ENCODE peak calls at places on chromosomes 3 and 15, in four cellular contexts. J, D, V and I are unnamed samples.
A peak's percentile ranks its signal among the peaks of the same experiment; 100 is the strongest.

GRCh38 chr15:68817304-68818087 is 3.2 kb downstream of the ANP32A start:
- DNase-seq in J (peak; percentile 58), D (peak; percentile 56), V (no peak), I (peak; percentile 81)

GRCh38 chr3:100231668-100232067 is 29.1 kb upstream of the TBC1D23 start:
- DNase-seq in J (peak; percentile 58), D (no peak), V (no peak), I (no peak)

GRCh38 chr15:44566176-44566575 is 29.2 kb downstream of the EIF3J start:
- DNase-seq in J (no peak), D (no peak), V (no peak), I (no peak)

GRCh38 chr3:125231895-125232294 is 19.3 kb upstream of the SLC12A8 start:
- DNase-seq in J (peak; percentile 87), D (peak; percentile 74), V (no peak), I (no peak)

GRCh38 chr3:14532691-14533456 is 7.3 kb downstream of the GRIP2 start:
- DNase-seq in J (no peak), D (no peak), V (peak; percentile 95), I (peak; percentile 52)

GRCh38 chr3:183579967-183580720 is 24.6 kb upstream of the KLHL6 start:
- DNase-seq in J (no peak), D (peak; percentile 20), V (no peak), I (no peak)

GRCh38 chr15:29064290-29064689 is 178.5 kb downstream of the APBA2 start:
- DNase-seq in J (no peak), D (no peak), V (no peak), I (no peak)

GRCh38 chr3:129822679-129823078 is 70.8 kb downstream of the TMCC1 start:
- DNase-seq in J (peak; percentile 66), D (peak; percentile 50), V (no peak), I (no peak)

GRCh38 chr3:108554233-108554632 is 35.0 kb downstream of the CIP2A start:
- DNase-seq in J (peak; percentile 12), D (peak; percentile 28), V (no peak), I (no peak)

GRCh38 chr3:166270428-166270827 is 433.2 kb upstream of the BCHE start:
- DNase-seq in J (peak; percentile 37), D (peak; percentile 50), V (no peak), I (no peak)

GRCh38 chr15:98439523-98439942 is 208.8 kb upstream of the IGF1R start:
- DNase-seq in J (no peak), D (no peak), V (no peak), I (no peak)

GRCh38 chr3:116112686-116113085 is 332.6 kb downstream of the LSAMP start:
- DNase-seq in J (peak; percentile 42), D (peak; percentile 48), V (no peak), I (no peak)

GRCh38 chr3:120094776-120095225 is 554 bp upstream of the GSK3B start:
- DNase-seq in J (peak; percentile 100), D (peak; percentile 100), V (peak; percentile 99), I (peak; percentile 99)

GRCh38 chr3:115062412-115062956 is 84.6 kb downstream of the ZBTB20 start:
- DNase-seq in J (peak; percentile 52), D (peak; percentile 18), V (no peak), I (no peak)

GRCh38 chr3:121504598-121504997 is 41.2 kb downstream of the POLQ start:
- DNase-seq in J (no peak), D (no peak), V (no peak), I (no peak)

GRCh38 chr3:52087728-52088127 is 31.4 kb upstream of the DUSP7 start:
- DNase-seq in J (no peak), D (no peak), V (no peak), I (no peak)

GRCh38 chr3:49161197-49161596 is 4.9 kb downstream of the CCDC71 start:
- DNase-seq in J (no peak), D (no peak), V (no peak), I (no peak)

GRCh38 chr15:58760385-58761009 is 10.6 kb upstream of the MINDY2 start:
- DNase-seq in J (no peak), D (no peak), V (no peak), I (no peak)

GRCh38 chr3:4494807-4495200 is 1.7 kb downstream of the ITPR1 start:
- DNase-seq in J (no peak), D (no peak), V (no peak), I (no peak)
- H3K4me2 ChIP-seq in J (peak overlapping the region; percentile 91), D (peak overlapping the region; percentile 95), V (peak overlapping the region; percentile 65), I (peak overlapping the region; percentile 98)

GRCh38 chr3:23446301-23446700 is 243.2 kb downstream of the UBE2E2 start:
- DNase-seq in J (no peak), D (no peak), V (no peak), I (no peak)

GRCh38 chr3:23439080-23439479 is 236.0 kb downstream of the UBE2E2 start:
- DNase-seq in J (no peak), D (no peak), V (no peak), I (no peak)

GRCh38 chr3:23440416-23441294 is 237.5 kb downstream of the UBE2E2 start:
- DNase-seq in J (no peak), D (no peak), V (no peak), I (no peak)

GRCh38 chr3:23444386-23444785 is 241.3 kb downstream of the UBE2E2 start:
- DNase-seq in J (no peak), D (no peak), V (no peak), I (no peak)

DNA sequence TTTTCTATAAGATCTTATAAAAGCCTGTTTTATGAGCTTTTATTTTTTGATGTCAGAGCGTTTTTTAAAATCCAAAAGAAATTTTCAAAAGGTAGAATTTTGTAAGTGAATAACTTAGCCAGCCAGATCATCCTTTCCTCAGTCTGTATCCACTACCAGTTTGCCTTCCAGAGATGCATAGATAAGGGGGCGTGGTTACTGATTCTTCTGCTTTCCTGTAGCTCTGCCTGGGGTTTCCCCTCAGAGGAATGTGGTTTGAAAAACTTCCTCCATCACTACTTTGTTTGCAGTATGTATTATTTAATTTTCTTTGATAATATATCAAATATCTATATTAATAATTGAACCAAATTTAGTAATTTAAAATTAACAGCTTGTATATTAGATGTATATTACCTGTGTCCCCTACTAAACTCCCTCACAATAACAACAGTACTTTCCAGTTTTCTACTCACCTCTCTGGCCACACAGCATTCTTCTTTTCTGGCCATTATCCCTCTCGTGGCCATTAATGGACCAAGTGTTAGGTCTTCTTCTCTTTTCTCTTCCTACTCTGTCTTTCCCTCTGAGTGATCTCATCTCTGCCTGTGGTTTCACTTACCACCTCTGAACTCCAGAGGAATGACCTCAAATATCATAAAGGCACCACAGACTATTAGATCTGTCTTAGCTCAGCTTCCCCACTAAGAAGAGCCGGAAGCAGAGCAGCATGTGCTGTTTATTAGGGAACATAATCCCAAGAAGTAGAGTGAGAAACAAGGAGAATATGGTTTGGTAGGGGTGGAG is 239.7 kb downstream of the UBE2E2 start:
- DNase-seq in J (peak; percentile 59), D (peak; percentile 42), V (no peak), I (no peak)
- H3K4me2 ChIP-seq in J (no peak overlapping the region), D (no peak overlapping the region), V (no peak overlapping the region), I (no peak overlapping the region)

GRCh38 chr3:101319531-101319930 is 844 bp downstream of the IMPG2 start:
- DNase-seq in J (no peak), D (no peak), V (no peak), I (peak; percentile 10)

GRCh38 chr3:101325393-101326134 is 5.2 kb upstream of the IMPG2 start:
- DNase-seq in J (no peak), D (no peak), V (no peak), I (no peak)

DNA sequence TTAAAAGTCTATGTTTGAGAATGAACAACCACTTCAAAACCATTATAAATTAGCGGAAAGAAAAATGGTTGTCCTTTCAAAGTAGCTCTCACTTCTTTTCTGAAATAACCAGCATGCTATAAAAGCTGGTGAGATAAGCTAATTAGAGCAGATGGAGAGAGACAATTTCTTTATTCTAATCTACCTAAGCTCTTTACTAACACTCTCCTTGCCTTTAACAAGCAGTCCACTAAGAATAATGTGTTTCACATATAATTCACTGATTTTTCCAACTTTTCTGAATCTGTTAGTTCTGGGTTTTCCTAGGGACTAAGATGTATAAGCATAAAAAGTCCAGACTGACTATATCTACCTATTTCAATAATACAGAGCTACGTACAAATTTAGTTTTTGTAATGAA is at the start of gene IMPG2:
- DNase-seq in J (no peak), D (no peak), V (no peak), I (no peak)
- H3K4me2 ChIP-seq in J (peak within 1 kb of the TSS; percentile 72), D (no peak within 1 kb of the TSS), V (no peak within 1 kb of the TSS), I (no peak within 1 kb of the TSS)

DNA sequence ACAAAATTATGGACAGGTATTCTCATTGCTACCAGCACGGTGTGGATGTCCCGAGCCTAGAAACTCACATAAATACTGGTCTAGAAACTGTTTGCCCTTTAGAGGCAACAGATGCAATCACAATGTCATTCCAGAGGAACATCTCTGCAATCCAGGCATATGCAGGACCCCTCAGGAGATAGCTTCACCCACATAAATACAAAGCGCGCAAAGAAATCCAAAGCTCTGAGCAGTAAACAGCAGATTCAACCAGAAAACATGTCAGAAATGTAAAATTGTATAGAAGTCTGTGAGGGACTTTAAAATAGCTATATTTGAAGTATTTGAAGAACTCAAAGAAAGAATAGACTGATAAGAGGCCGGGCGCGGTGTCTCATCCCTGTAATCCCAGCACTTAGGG is 291.7 kb downstream of the FAM43A start:
- DNase-seq in J (no peak), D (no peak), V (no peak), I (no peak)
- H3K4me2 ChIP-seq in J (no peak overlapping the region), D (no peak overlapping the region), V (no peak overlapping the region), I (no peak overlapping the region)

GRCh38 chr3:73096169-73096568 is 34.7 kb downstream of the EBLN2 start:
- DNase-seq in J (no peak), D (no peak), V (no peak), I (no peak)

GRCh38 chr3:73098026-73098425 is 36.6 kb downstream of the EBLN2 start:
- DNase-seq in J (no peak), D (no peak), V (no peak), I (no peak)

GRCh38 chr3:73094127-73094526 is 32.7 kb downstream of the EBLN2 start:
- DNase-seq in J (no peak), D (no peak), V (peak; percentile 43), I (no peak)

GRCh38 chr3:73098873-73099272 is 37.4 kb downstream of the EBLN2 start:
- DNase-seq in J (no peak), D (no peak), V (no peak), I (no peak)

GRCh38 chr3:73094951-73095350 is 33.5 kb downstream of the EBLN2 start:
- DNase-seq in J (no peak), D (no peak), V (peak; percentile 78), I (peak; percentile 51)
- H3K4me2 ChIP-seq in J (no peak overlapping the region), D (no peak overlapping the region), V (no peak overlapping the region), I (peak overlapping the region; percentile 67)